ENCODE peak calls at places on chromosomes 7 and 10, in six cellular contexts. One of them, this sample, is unnamed.

GRCh38 chr10:119297207-119297968 is 90.0 kb downstream of the GRK5 start:
- DNase-seq in right lobe of liver: no peak
- DNase-seq in aorta: peak; percentile 23
- DNase-seq in mammary epithelial cell: no peak
- DNase-seq in A549: no peak
- DNase-seq in cardiac muscle cell: no peak
- DNase-seq in this sample: no peak

GRCh38 chr7:38002689-38003088 is 82.2 kb downstream of the EPDR1 start:
- DNase-seq in right lobe of liver: no peak
- DNase-seq in aorta: no peak
- DNase-seq in mammary epithelial cell: no peak
- DNase-seq in A549: no peak
- DNase-seq in cardiac muscle cell: no peak
- DNase-seq in this sample: no peak

GRCh38 chr7:25259487-25260243 is 31.4 kb upstream of the NPVF start:
- DNase-seq in right lobe of liver: no peak
- DNase-seq in aorta: no peak
- DNase-seq in mammary epithelial cell: peak; percentile 52
- DNase-seq in A549: peak; percentile 38
- DNase-seq in cardiac muscle cell: peak; percentile 88
- DNase-seq in this sample: peak; percentile 95

GRCh38 chr10:90227786-90228185 is 526.4 kb downstream of the KIF20B start:
- DNase-seq in right lobe of liver: no peak
- DNase-seq in aorta: no peak
- DNase-seq in mammary epithelial cell: peak; percentile 69
- DNase-seq in A549: no peak
- DNase-seq in cardiac muscle cell: no peak
- DNase-seq in this sample: no peak

GRCh38 chr7:13489386-13489785 is 500.1 kb downstream of the ETV1 start:
- DNase-seq in right lobe of liver: no peak
- DNase-seq in aorta: no peak
- DNase-seq in mammary epithelial cell: no peak
- DNase-seq in A549: no peak
- DNase-seq in cardiac muscle cell: no peak
- DNase-seq in this sample: peak; percentile 60

GRCh38 chr7:98209166-98209920 is 1.9 kb upstream of the BHLHA15 start:
- DNase-seq in right lobe of liver: peak; percentile 17
- DNase-seq in aorta: peak; percentile 71
- DNase-seq in mammary epithelial cell: no peak
- DNase-seq in A549: no peak
- DNase-seq in cardiac muscle cell: no peak
- DNase-seq in this sample: no peak

GRCh38 chr10:132593900-132594876 is 56.6 kb downstream of the INPP5A start:
- DNase-seq in right lobe of liver: no peak
- DNase-seq in aorta: no peak
- DNase-seq in mammary epithelial cell: no peak
- DNase-seq in A549: no peak
- DNase-seq in cardiac muscle cell: no peak
- DNase-seq in this sample: no peak

GRCh38 chr7:35691827-35692307 is 3.1 kb downstream of the HERPUD2 start:
- DNase-seq in right lobe of liver: no peak
- DNase-seq in aorta: no peak
- DNase-seq in mammary epithelial cell: no peak
- DNase-seq in A549: no peak
- DNase-seq in cardiac muscle cell: peak; percentile 7
- DNase-seq in this sample: no peak

GRCh38 chr10:95363303-95363912 is 72.6 kb upstream of the PDLIM1 start:
- DNase-seq in right lobe of liver: no peak
- DNase-seq in aorta: no peak
- DNase-seq in mammary epithelial cell: peak; percentile 52
- DNase-seq in A549: peak; percentile 76
- DNase-seq in cardiac muscle cell: peak; percentile 77
- DNase-seq in this sample: peak; percentile 29

GRCh38 chr7:94022550-94022949 is 18.4 kb upstream of the BET1 start:
- DNase-seq in right lobe of liver: no peak
- DNase-seq in aorta: no peak
- DNase-seq in mammary epithelial cell: peak; percentile 52
- DNase-seq in A549: no peak
- DNase-seq in cardiac muscle cell: no peak
- DNase-seq in this sample: peak; percentile 17

DNA sequence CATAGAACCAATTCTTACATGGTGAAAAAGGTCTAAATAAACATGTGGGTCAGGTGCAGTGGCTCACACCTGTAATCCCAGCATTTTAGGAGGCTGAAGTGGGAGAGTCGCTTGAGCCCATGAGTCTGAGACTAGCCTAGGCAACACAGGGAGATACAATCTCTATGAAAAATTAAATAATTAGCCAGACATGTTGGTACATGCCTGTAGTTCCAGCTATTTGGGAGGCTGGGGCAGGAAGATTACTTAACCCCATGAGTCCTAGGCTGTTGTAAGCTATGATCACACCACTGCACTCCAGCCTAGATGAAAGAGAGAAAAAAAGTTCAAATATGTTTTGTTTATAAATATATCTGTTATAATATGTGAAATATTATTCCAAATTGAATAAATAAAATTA is 643.6 kb downstream of the IPMK start:
- DNase-seq in right lobe of liver: no peak
- DNase-seq in aorta: no peak
- DNase-seq in mammary epithelial cell: peak; percentile 79
- DNase-seq in A549: no peak
- DNase-seq in cardiac muscle cell: no peak
- DNase-seq in this sample: no peak
- H3K4me3 ChIP-seq in right lobe of liver: no peak overlapping the region
- H3K4me3 ChIP-seq in aorta: no peak overlapping the region
- H3K4me3 ChIP-seq in mammary epithelial cell: no peak overlapping the region
- H3K4me3 ChIP-seq in A549: no peak overlapping the region
- H3K4me3 ChIP-seq in cardiac muscle cell: no peak overlapping the region
- H3K4me3 ChIP-seq in this sample: no peak overlapping the region

GRCh38 chr10:59179027-59179426 is 2.6 kb downstream of the PHYHIPL start:
- DNase-seq in right lobe of liver: no peak
- DNase-seq in aorta: no peak
- DNase-seq in mammary epithelial cell: no peak
- DNase-seq in A549: no peak
- DNase-seq in cardiac muscle cell: no peak
- DNase-seq in this sample: no peak

GRCh38 chr10:59177862-59178235 is 1.4 kb downstream of the PHYHIPL start:
- DNase-seq in right lobe of liver: no peak
- DNase-seq in aorta: no peak
- DNase-seq in mammary epithelial cell: no peak
- DNase-seq in A549: no peak
- DNase-seq in cardiac muscle cell: no peak
- DNase-seq in this sample: no peak

GRCh38 chr10:59175538-59176240 is 754 bp upstream of the PHYHIPL start:
- DNase-seq in right lobe of liver: no peak
- DNase-seq in aorta: peak; percentile 54
- DNase-seq in mammary epithelial cell: peak; percentile 4
- DNase-seq in A549: peak; percentile 13
- DNase-seq in cardiac muscle cell: peak; percentile 12
- DNase-seq in this sample: peak; percentile 25

GRCh38 chr10:59176241-59177030 is at the start of gene PHYHIPL:
- DNase-seq in right lobe of liver: peak; percentile 63
- DNase-seq in aorta: peak; percentile 75
- DNase-seq in mammary epithelial cell: peak; percentile 5
- DNase-seq in A549: peak; percentile 4
- DNase-seq in cardiac muscle cell: peak; percentile 55
- DNase-seq in this sample: no peak

GRCh38 chr10:59177031-59177861 is 803 bp downstream of the PHYHIPL start:
- DNase-seq in right lobe of liver: no peak
- DNase-seq in aorta: no peak
- DNase-seq in mammary epithelial cell: peak; percentile 79
- DNase-seq in A549: peak; percentile 15
- DNase-seq in cardiac muscle cell: peak; percentile 74
- DNase-seq in this sample: peak; percentile 41
- H3K27ac ChIP-seq in right lobe of liver: no peak overlapping the region
- H3K27ac ChIP-seq in aorta: no peak overlapping the region
- H3K27ac ChIP-seq in mammary epithelial cell: no peak overlapping the region
- H3K27ac ChIP-seq in A549: peak overlapping the region; percentile 65
- H3K27ac ChIP-seq in cardiac muscle cell: no peak overlapping the region
- H3K27ac ChIP-seq in this sample: no peak overlapping the region

GRCh38 chr10:128210215-128211063 is 84.2 kb upstream of the MKI67 start:
- DNase-seq in right lobe of liver: peak; percentile 86
- DNase-seq in aorta: peak; percentile 89
- DNase-seq in mammary epithelial cell: peak; percentile 12
- DNase-seq in A549: peak; percentile 87
- DNase-seq in cardiac muscle cell: peak; percentile 59
- DNase-seq in this sample: no peak
- H3K4me3 ChIP-seq in right lobe of liver: peak overlapping the region; percentile 64
- H3K4me3 ChIP-seq in aorta: peak overlapping the region; percentile 56
- H3K4me3 ChIP-seq in mammary epithelial cell: peak overlapping the region; percentile 36
- H3K4me3 ChIP-seq in A549: peak overlapping the region; percentile 91
- H3K4me3 ChIP-seq in cardiac muscle cell: peak overlapping the region; percentile 42
- H3K4me3 ChIP-seq in this sample: no peak overlapping the region

DNA sequence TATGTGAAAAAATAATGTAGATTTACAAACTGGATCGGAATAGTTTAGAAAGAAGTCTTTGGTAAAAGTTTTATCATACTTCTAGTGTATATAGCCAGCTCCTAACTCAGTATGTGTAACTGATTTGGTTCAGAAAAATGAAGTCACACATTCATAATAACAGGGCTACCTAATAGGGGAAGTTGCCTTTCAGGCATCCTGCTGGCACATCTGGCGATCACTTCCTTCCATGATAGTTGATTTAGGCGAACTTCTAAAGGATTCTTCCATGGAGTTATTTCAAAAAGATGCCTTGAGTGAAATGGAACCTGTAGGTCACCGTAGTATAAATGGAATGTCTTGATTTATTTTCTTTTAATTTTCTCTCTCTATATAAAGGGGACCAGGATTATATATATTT is 69.1 kb downstream of the SHH start:
- DNase-seq in right lobe of liver: no peak
- DNase-seq in aorta: no peak
- DNase-seq in mammary epithelial cell: no peak
- DNase-seq in A549: no peak
- DNase-seq in cardiac muscle cell: no peak
- DNase-seq in this sample: no peak
- H3K27ac ChIP-seq in right lobe of liver: no peak overlapping the region
- H3K27ac ChIP-seq in aorta: no peak overlapping the region
- H3K27ac ChIP-seq in mammary epithelial cell: no peak overlapping the region
- H3K27ac ChIP-seq in A549: no peak overlapping the region
- H3K27ac ChIP-seq in cardiac muscle cell: no peak overlapping the region
- H3K27ac ChIP-seq in this sample: no peak overlapping the region

GRCh38 chr7:149707448-149707886 is 65.9 kb downstream of the ZNF467 start:
- DNase-seq in right lobe of liver: no peak
- DNase-seq in aorta: no peak
- DNase-seq in mammary epithelial cell: peak; percentile 40
- DNase-seq in A549: no peak
- DNase-seq in cardiac muscle cell: no peak
- DNase-seq in this sample: peak; percentile 40
- H3K4me3 ChIP-seq in right lobe of liver: no peak overlapping the region
- H3K4me3 ChIP-seq in aorta: no peak overlapping the region
- H3K4me3 ChIP-seq in mammary epithelial cell: no peak overlapping the region
- H3K4me3 ChIP-seq in A549: no peak overlapping the region
- H3K4me3 ChIP-seq in cardiac muscle cell: no peak overlapping the region
- H3K4me3 ChIP-seq in this sample: no peak overlapping the region